ENCODE peak calls at places on chromosomes 11 and 22, in eight cellular contexts. V is NCI-H1105 treated with DMSO at 0.1 percent for 48 hours; F is ureter; P is amniotic epithelial cell; G is activated CD4-positive, alpha-beta T cell treated with anti-CD3 and anti-CD28 coated beads for 36 hours; Y is GM23248; Z is brain microvascular endothelial cell; K is activated naive CD8-positive, alpha-beta T cell treated with anti-CD3 and anti-CD28 coated beads, Interleukin-2, amount 50 U/mL, for 16 hours. T is an unnamed sample.

GRCh38 chr11:29432719-29433325 is 584.0 kb downstream of the KCNA4 start:
- DNase-seq in Y (peak), F (no peak), Z (no peak), P (peak), K (no peak), V (peak), G (no peak), T (peak)

GRCh38 chr22:27558658-27559371 is 242.7 kb downstream of the MN1 start:
- DNase-seq in F (no peak), G (no peak), Z (no peak), V (no peak), P (no peak), K (no peak), Y (no peak), T (no peak)

GRCh38 chr22:40305625-40306024 is 40.7 kb upstream of the ADSL start:
- DNase-seq in P (no peak), G (no peak), K (no peak), Y (no peak), Z (no peak), F (no peak), V (no peak), T (no peak)

GRCh38 chr11:68832476-68833176 is 9.1 kb downstream of the CPT1A start:
- DNase-seq in K (no peak), G (no peak), F (no peak), Z (no peak), P (peak), Y (peak), V (no peak), T (no peak)

GRCh38 chr22:30371981-30372380 is 15.2 kb downstream of the CCDC157 start:
- DNase-seq in F (no peak), Z (no peak), V (peak), P (no peak), Y (no peak), G (no peak), K (no peak), T (no peak)

GRCh38 chr11:63769044-63769718 is 606 bp upstream of the ZFTA start:
- DNase-seq in Y (peak), Z (no peak), G (peak), K (no peak), V (no peak), F (no peak), P (peak), T (peak)

GRCh38 chr11:15673408-15673811 is 558.7 kb downstream of the INSC start:
- DNase-seq in V (peak), G (no peak), Z (no peak), K (no peak), Y (no peak), P (no peak), F (no peak), T (no peak)

GRCh38 chr11:9315078-9315688 is 790 bp upstream of the TMEM41B start:
- DNase-seq in V (no peak), G (peak), F (no peak), Y (no peak), K (no peak), P (peak), Z (no peak), T (no peak)

GRCh38 chr22:26597026-26597425 is 7.1 kb upstream of the TPST2 start:
- DNase-seq in Y (no peak), P (no peak), G (no peak), K (no peak), F (no peak), Z (no peak), V (no peak), T (no peak)

GRCh38 chr11:76810151-76810853 is 27.1 kb downstream of the TSKU start:
- DNase-seq in P (peak), K (no peak), G (peak), V (no peak), Z (peak), F (no peak), Y (peak), T (peak)

GRCh38 chr11:103536335-103536722 is 427.1 kb downstream of the DYNC2H1 start:
- DNase-seq in Y (no peak), K (no peak), Z (no peak), P (no peak), V (no peak), F (no peak), G (no peak), T (no peak)

GRCh38 chr11:1988667-1989317 is 8.8 kb downstream of the H19 start:
- DNase-seq in P (peak), V (no peak), Y (no peak), G (no peak), F (no peak), Z (no peak), K (no peak), T (no peak)

GRCh38 chr11:82906931-82907330 is 5.4 kb downstream of the DDIAS start:
- DNase-seq in Y (peak), G (no peak), P (no peak), V (no peak), Z (no peak), F (no peak), K (no peak), T (no peak)

GRCh38 chr11:62048101-62048500 is 75.7 kb upstream of the INCENP start:
- DNase-seq in P (peak), Z (no peak), Y (peak), V (no peak), G (no peak), F (no peak), K (no peak), T (no peak)

GRCh38 chr11:23494981-23495380 is 634.7 kb upstream of the CCDC179 start:
- DNase-seq in F (no peak), Z (no peak), V (no peak), G (no peak), Y (no peak), P (no peak), K (no peak), T (no peak)

GRCh38 chr22:37749831-37750595 is 53.2 kb downstream of the TRIOBP start:
- DNase-seq in Y (peak), G (no peak), F (peak), K (no peak), V (no peak), Z (peak), P (peak), T (no peak)

GRCh38 chr22:39439170-39439569 is 17.6 kb upstream of the MGAT3 start:
- DNase-seq in V (no peak), Y (peak), F (no peak), K (no peak), P (peak), Z (peak), G (no peak), T (no peak)

GRCh38 chr11:122720482-122720881 is 65.0 kb downstream of the UBASH3B start:
- DNase-seq in V (no peak), Y (no peak), Z (no peak), P (peak), K (no peak), G (no peak), F (no peak), T (no peak)

GRCh38 chr11:94276943-94277342 is 27.4 kb upstream of the IZUMO1R start:
- DNase-seq in F (no peak), K (no peak), Z (no peak), V (no peak), Y (no peak), G (no peak), P (no peak), T (no peak)

GRCh38 chr22:23178512-23179254 is 1.6 kb upstream of the BCR start:
- DNase-seq in G (peak), Y (peak), K (peak), V (peak), F (no peak), P (peak), Z (peak), T (peak)

GRCh38 chr11:121231576-121232278 is 60.8 kb upstream of the SC5D start:
- DNase-seq in Z (no peak), V (no peak), Y (no peak), K (no peak), P (no peak), G (no peak), F (no peak), T (no peak)

GRCh38 chr11:78417888-78418583 is 416 bp upstream of the GAB2 start:
- DNase-seq in V (peak), K (peak), F (peak), G (peak), P (peak), Z (peak), Y (peak), T (peak)

GRCh38 chr22:38864361-38865191 is 7.4 kb downstream of the CBX6 start:
- DNase-seq in F (peak), Y (peak), G (peak), P (no peak), K (no peak), Z (no peak), V (no peak), T (no peak)

GRCh38 chr11:86784247-86784681 is 16.1 kb upstream of the PRSS23 start:
- DNase-seq in G (no peak), K (no peak), V (no peak), Z (no peak), Y (peak), P (no peak), F (no peak), T (no peak)

GRCh38 chr22:35711336-35711735 is 6.3 kb upstream of the APOL5 start:
- DNase-seq in F (no peak), K (no peak), V (no peak), Y (no peak), Z (no peak), P (no peak), G (no peak), T (no peak)

GRCh38 chr11:68954970-68955958 is 25.5 kb downstream of the MRGPRD start:
- DNase-seq in Z (peak), F (peak), K (no peak), G (no peak), V (no peak), P (no peak), Y (no peak), T (no peak)

GRCh38 chr11:14075118-14075601 is 112.6 kb downstream of the SPON1 start:
- DNase-seq in V (no peak), Z (no peak), K (peak), F (no peak), P (peak), G (peak), Y (peak), T (no peak)

GRCh38 chr11:79314906-79315689 is 125.7 kb downstream of the TENM4 start:
- DNase-seq in K (no peak), P (peak), V (no peak), Y (peak), G (no peak), F (no peak), Z (peak), T (peak)

GRCh38 chr11:59822989-59823566 is 12.5 kb upstream of the MRPL16 start:
- DNase-seq in V (peak), P (peak), F (peak), K (no peak), G (peak), Z (peak), Y (peak), T (peak)

GRCh38 chr22:45758603-45759002 is 87.0 kb downstream of the ATXN10 start:
- DNase-seq in F (no peak), Z (no peak), K (no peak), V (no peak), P (no peak), G (no peak), Y (no peak), T (no peak)

GRCh38 chr11:34021977-34022735 is 29.4 kb upstream of the CAPRIN1 start:
- DNase-seq in K (no peak), Y (no peak), G (no peak), V (no peak), P (no peak), F (no peak), Z (no peak), T (no peak)

GRCh38 chr11:107562647-107563208 is 2.8 kb downstream of the ALKBH8 start:
- DNase-seq in Z (peak), P (peak), K (no peak), F (no peak), G (no peak), Y (peak), V (no peak), T (no peak)

GRCh38 chr11:45100338-45100737 is 46.1 kb upstream of the PRDM11 start:
- DNase-seq in P (peak), Z (no peak), G (peak), F (no peak), V (no peak), Y (peak), K (no peak), T (peak)

GRCh38 chr11:122157540-122158173 is 41.6 kb upstream of the BLID start:
- DNase-seq in F (no peak), V (no peak), Z (no peak), G (no peak), Y (peak), K (no peak), P (no peak), T (no peak)